ENCODE peak calls at places on chromosome 14, in four cellular contexts. C, N, M and F are unnamed samples.

GRCh38 chr14:89288114-89288513 is 128.9 kb downstream of the FOXN3 start:
- DNase-seq in N (no peak), M (no peak), C (no peak), F (no peak)

GRCh38 chr14:39957987-39958386 is 525.8 kb upstream of the FBXO33 start:
- DNase-seq in M (no peak), C (no peak), N (no peak), F (no peak)

GRCh38 chr14:48251290-48251689 is 575.9 kb upstream of the MDGA2 start:
- DNase-seq in M (no peak), N (no peak), C (no peak), F (no peak)

GRCh38 chr14:60838601-60839000 is 104.0 kb downstream of the MNAT1 start:
- DNase-seq in C (no peak), N (no peak), M (no peak), F (no peak)

GRCh38 chr14:27278341-27278740 is 680.5 kb upstream of the NOVA1 start:
- DNase-seq in N (no peak), C (no peak), M (no peak), F (no peak)

GRCh38 chr14:88935083-88935482 is 110.6 kb downstream of the TTC8 start:
- DNase-seq in M (no peak), C (no peak), N (no peak), F (no peak)

GRCh38 chr14:22471545-22472121 is 117.4 kb downstream of the DAD1 start:
- DNase-seq in C (peak), M (no peak), N (peak), F (peak)

GRCh38 chr14:35234007-35234406 is 58.2 kb upstream of the PSMA6 start:
- DNase-seq in C (peak), M (no peak), N (no peak), F (no peak)

GRCh38 chr14:38536376-38537038 is 280.6 kb upstream of the CLEC14A start:
- DNase-seq in M (no peak), N (peak), C (no peak), F (no peak)

GRCh38 chr14:80549141-80549540 is 337.8 kb upstream of the DIO2 start:
- DNase-seq in M (peak), N (no peak), C (no peak), F (peak)

GRCh38 chr14:94770815-94771190 is 890 bp upstream of the GSC start:
- DNase-seq in C (no peak), N (no peak), M (no peak), F (no peak)

GRCh38 chr14:45716506-45716905 is 463.5 kb upstream of the MIS18BP1 start:
- DNase-seq in M (no peak), C (peak), N (no peak), F (peak)

GRCh38 chr14:91509878-91510170 is 286 bp downstream of the PPP4R3A start:
- DNase-seq in N (no peak), M (no peak), C (no peak), F (no peak)

GRCh38 chr14:60657609-60657983 is 8.3 kb upstream of the SIX1 start:
- DNase-seq in N (no peak), M (no peak), C (peak), F (no peak)

GRCh38 chr14:89185919-89186849 is 230.8 kb downstream of the FOXN3 start:
- DNase-seq in M (no peak), C (peak), N (peak), F (no peak)

GRCh38 chr14:37363661-37364060 is 165.9 kb downstream of the MIPOL1 start:
- DNase-seq in C (no peak), M (no peak), N (no peak), F (no peak)

GRCh38 chr14:70317969-70318634 is 41.4 kb downstream of the COX16 start:
- DNase-seq in C (peak), M (no peak), N (peak), F (peak)

GRCh38 chr14:71890541-71890940 is 41.7 kb upstream of the RGS6 start:
- DNase-seq in N (no peak), M (no peak), C (no peak), F (no peak)

GRCh38 chr14:101739446-101740141 is 21.9 kb upstream of the PPP2R5C start:
- DNase-seq in C (no peak), N (no peak), M (no peak), F (no peak)

GRCh38 chr14:52827426-52827825 is 36.0 kb upstream of the GNPNAT1 start:
- DNase-seq in C (no peak), M (no peak), N (no peak), F (no peak)

GRCh38 chr14:96038920-96039632 is at the start of gene C14orf132:
- DNase-seq in C (peak), M (peak), N (peak), F (peak)

GRCh38 chr14:103894034-103894722 is 34.1 kb upstream of the TDRD9 start:
- DNase-seq in M (no peak), C (no peak), N (no peak), F (no peak)

GRCh38 chr14:88551094-88551870 is 3.5 kb downstream of the PTPN21 start:
- DNase-seq in N (peak), M (peak), C (peak), F (peak)

GRCh38 chr14:56331815-56332214 is 213.6 kb downstream of the PELI2 start:
- DNase-seq in N (no peak), M (no peak), C (peak), F (no peak)

GRCh38 chr14:70020350-70021170 is 141.3 kb downstream of the SMOC1 start:
- DNase-seq in M (no peak), N (no peak), C (peak), F (peak)

GRCh38 chr14:20551606-20552005 is 9.2 kb downstream of the RNASE9 start:
- DNase-seq in C (no peak), M (no peak), N (no peak), F (no peak)

GRCh38 chr14:24081739-24082204 is 10.4 kb downstream of the CPNE6 start:
- DNase-seq in C (no peak), M (no peak), N (no peak), F (peak)
- H3K4me3 ChIP-seq in C (peak), M (no peak), N (peak), F (peak)

GRCh38 chr14:23648764-23649460 is 12.7 kb downstream of the DHRS2 start:
- DNase-seq in C (no peak), N (no peak), M (no peak), F (no peak)
- H3K4me3 ChIP-seq in C (no peak), N (no peak), M (no peak), F (no peak)

GRCh38 chr14:105411017-105411941 is 8.3 kb upstream of the MTA1 start:
- DNase-seq in M (peak), C (peak), N (peak), F (no peak)
- H3K4me3 ChIP-seq in M (no peak), C (peak), N (peak), F (peak)

GRCh38 chr14:100608586-100609330 is 21.5 kb upstream of the BEGAIN start:
- DNase-seq in C (no peak), N (no peak), M (no peak), F (peak)
- H3K4me3 ChIP-seq in C (no peak), N (no peak), M (no peak), F (no peak)

GRCh38 chr14:68458253-68458652 is 334.6 kb downstream of the ZFP36L1 start:
- DNase-seq in C (no peak), M (no peak), N (no peak), F (no peak)
- H3K4me3 ChIP-seq in C (no peak), M (no peak), N (no peak), F (no peak)